ENCODE peak calls at places on chromosomes 4 and X, in five cellular contexts. Q is breast epithelium, M is body of pancreas, X is sigmoid colon, R is coronary artery. L is an unnamed sample.

GRCh38 chr4:85756938-85757337 is 282.0 kb downstream of the ARHGAP24 start:
- DNase-seq in R (no peak), X (no peak), M (peak; percentile 48), Q (no peak), L (peak; percentile 49)

GRCh38 chrX:139559383-139560042 is 29.0 kb downstream of the F9 start:
- DNase-seq in Q (no peak), M (peak; percentile 58), R (no peak), X (no peak), L (peak; percentile 50)

GRCh38 chr4:176579233-176579632 is 213.5 kb downstream of the VEGFC start:
- DNase-seq in R (no peak), Q (no peak), M (no peak), X (no peak), L (peak; percentile 82)

GRCh38 chr4:7434141-7434765 is 477 bp downstream of the PSAPL1 start:
- DNase-seq in X (no peak), M (no peak), R (no peak), Q (no peak), L (no peak)

GRCh38 chr4:55122235-55122634 is 3.2 kb downstream of the KDR start:
- DNase-seq in R (no peak), X (no peak), M (no peak), Q (no peak), L (no peak)

GRCh38 chrX:32896132-32896531 is 315.2 kb downstream of the DMD start:
- DNase-seq in R (no peak), Q (no peak), X (no peak), M (no peak), L (no peak)

GRCh38 chrX:829145-829544 is 198.6 kb downstream of the SHOX start:
- DNase-seq in M (no peak), Q (no peak), X (no peak), R (no peak), L (no peak)

GRCh38 chr4:138039010-138039409 is 203.1 kb downstream of the SLC7A11 start:
- DNase-seq in R (no peak), X (no peak), Q (no peak), M (no peak), L (peak; percentile 62)

GRCh38 chrX:149365552-149365951 is 139.6 kb downstream of the IDS start:
- DNase-seq in M (no peak), X (no peak), Q (no peak), R (no peak), L (no peak)

GRCh38 chr4:143202824-143203223 is 18.1 kb downstream of the USP38 start:
- DNase-seq in X (no peak), M (no peak), R (no peak), Q (no peak), L (peak; percentile 23)

GRCh38 chrX:155246748-155247147 is 17.5 kb downstream of the RAB39B start:
- DNase-seq in X (no peak), M (no peak), R (no peak), Q (no peak), L (no peak)

GRCh38 chr4:687048-687974 is 1.6 kb downstream of the SLC49A3 start:
- DNase-seq in Q (peak; percentile 83), R (peak; percentile 91), M (peak; percentile 77), X (peak; percentile 95), L (peak; percentile 92)
- H3K4me3 ChIP-seq in Q (peak overlapping the region; percentile 57), R (peak overlapping the region; percentile 60), M (no peak overlapping the region), X (no peak overlapping the region), L (peak overlapping the region; percentile 21)

GRCh38 chrX:129640737-129641136 is 14.0 kb downstream of the APLN start:
- DNase-seq in M (no peak), Q (no peak), R (no peak), X (no peak), L (no peak)

GRCh38 chrX:129641941-129642340 is 12.8 kb downstream of the APLN start:
- DNase-seq in R (no peak), Q (no peak), M (no peak), X (no peak), L (peak; percentile 53)

GRCh38 chrX:129638917-129639316 is 15.8 kb downstream of the APLN start:
- DNase-seq in M (no peak), Q (no peak), R (no peak), X (no peak), L (no peak)

GRCh38 chrX:129646721-129647587 is 7.8 kb downstream of the APLN start:
- DNase-seq in M (no peak), Q (no peak), R (peak; percentile 62), X (peak; percentile 52), L (no peak)

DNA sequence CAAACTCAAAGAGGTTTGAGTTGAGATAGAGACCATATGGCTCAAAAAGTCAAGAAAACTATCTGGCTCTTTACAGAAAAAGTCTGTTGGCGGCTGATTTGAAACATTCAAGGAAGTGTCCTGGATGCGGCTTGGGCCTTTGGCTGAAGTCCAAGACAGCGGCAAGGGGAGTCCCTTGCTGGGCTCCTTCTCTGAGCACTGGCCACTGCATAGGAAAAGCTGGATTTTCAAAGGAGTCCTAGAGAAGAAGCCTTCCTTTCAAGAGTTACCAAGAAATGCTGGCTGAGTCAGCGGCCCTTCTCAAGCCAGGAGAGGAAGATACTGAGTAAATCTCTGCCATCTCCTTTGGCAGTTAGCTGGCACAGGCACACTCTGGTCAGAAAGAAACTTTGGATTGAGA is 12.1 kb downstream of the APLN start:
- DNase-seq in R (no peak), Q (no peak), M (no peak), X (no peak), L (no peak)
- TF ChIP-seq CTCF in R (no peak), Q (no peak), M (no peak), X (no peak), L (no peak)

DNA sequence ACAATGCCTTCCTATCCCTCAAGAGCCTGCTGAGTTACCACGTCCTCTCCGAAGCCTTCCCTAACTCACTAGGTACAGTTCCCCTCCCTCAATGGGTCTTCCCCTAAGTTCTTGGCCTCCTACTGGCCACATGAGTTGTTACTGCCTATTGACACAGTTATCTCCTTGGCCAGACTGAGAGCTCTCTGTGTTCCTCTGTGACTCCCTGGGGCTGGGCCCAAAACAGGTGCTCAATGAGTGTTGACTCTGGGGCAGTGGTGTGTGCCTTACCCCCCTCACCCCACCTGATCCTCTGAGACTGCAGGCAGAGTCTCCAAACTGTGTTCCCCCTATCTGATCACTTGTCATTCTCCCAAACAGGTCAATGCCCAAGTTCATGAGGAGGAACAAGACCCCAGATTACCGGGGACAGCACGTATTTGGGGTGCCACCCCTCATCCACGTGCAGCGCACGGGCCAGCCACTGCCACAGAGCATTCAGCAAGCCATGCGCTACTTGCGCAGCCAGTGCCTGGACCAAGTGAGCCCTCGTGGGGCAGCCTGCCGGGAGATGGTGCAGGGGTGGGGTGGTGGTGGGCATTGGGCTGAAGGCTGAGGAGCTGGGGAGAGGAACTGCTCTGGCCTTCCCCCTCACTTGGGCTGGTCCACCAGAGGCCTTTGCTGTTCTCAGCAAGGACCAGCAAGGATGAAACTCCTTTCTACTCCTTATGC is 72.6 kb downstream of the STARD8 start:
- DNase-seq in Q (no peak), M (no peak), R (no peak), X (peak; percentile 48), L (peak; percentile 1)
- H3K4me3 ChIP-seq in Q (no peak overlapping the region), M (no peak overlapping the region), R (no peak overlapping the region), X (no peak overlapping the region), L (no peak overlapping the region)

DNA sequence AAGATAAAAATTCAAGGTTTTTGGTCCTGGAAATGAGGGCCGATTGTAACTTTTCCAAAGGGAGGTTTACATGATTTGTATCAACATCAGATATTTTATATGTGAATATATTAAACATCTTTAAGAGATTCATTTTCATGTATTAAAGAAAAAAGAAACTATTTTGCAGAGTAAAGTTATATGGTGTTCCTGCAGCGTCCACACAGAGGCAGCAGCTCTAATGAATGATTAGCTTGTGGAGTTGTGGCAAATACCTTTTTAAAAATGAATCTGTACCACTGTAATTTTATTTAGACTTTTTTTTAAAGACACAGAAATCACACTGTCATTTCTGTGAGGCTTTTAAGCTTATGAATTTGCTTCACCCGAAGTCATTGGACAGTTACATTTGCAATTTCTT is 25.6 kb upstream of the FHDC1 start:
- DNase-seq in M (no peak), R (no peak), X (no peak), Q (no peak), L (no peak)
- TF ChIP-seq CTCF in M (no peak), R (no peak), X (no peak), Q (no peak), L (no peak)

GRCh38 chr4:72706633-72707032 is 137.6 kb upstream of the ADAMTS3 start:
- DNase-seq in X (no peak), Q (no peak), R (no peak), M (no peak), L (no peak)

DNA sequence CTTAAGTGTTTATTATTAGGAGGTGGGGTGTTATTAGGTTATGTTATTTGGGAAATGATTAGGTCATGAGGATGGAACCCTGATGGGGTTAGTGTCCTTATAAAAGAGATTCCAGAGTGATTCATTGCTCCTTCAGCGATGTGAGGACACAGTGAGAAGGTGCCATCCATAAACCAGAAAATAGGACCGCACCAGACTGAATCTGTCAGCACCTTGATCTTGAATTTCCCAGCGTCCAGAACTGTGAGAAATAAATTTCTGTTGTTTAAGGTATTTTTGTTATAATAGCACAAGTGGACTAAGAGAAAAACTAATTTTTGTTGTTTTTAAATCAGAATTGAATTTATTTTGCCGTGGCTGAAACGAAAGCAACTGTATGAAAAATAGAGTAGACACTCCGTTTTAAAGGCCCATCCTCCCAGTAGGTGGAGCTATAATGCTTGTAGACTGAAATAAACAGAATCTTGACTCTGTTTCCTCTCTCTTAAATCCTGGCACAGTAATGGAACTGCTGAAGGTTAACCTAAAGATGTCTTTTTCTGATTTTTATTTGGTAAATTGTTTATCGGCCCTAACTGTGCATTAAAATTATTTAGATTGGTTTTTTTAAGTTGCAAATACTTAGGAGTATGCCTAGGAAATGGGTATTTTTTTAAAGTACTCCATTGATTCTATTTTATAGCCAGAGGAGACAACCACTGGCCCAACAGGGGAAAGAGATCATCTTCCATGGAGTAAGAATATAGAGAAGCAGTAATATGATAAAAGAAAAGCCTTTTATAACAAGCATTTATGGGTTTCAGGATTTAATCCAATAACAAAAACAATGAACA is 133.2 kb upstream of the ADAMTS3 start:
- DNase-seq in X (no peak), Q (no peak), R (no peak), M (peak; percentile 54), L (peak; percentile 68)
- H3K4me3 ChIP-seq in X (peak overlapping the region; percentile 32), Q (peak overlapping the region; percentile 35), R (peak overlapping the region; percentile 60), M (no peak overlapping the region), L (peak overlapping the region; percentile 57)

GRCh38 chr4:5757091-5757490 is 46.1 kb downstream of the EVC start:
- DNase-seq in X (no peak), M (no peak), R (peak; percentile 57), Q (no peak), L (no peak)
- TF ChIP-seq CTCF in X (no peak), M (no peak), R (no peak), Q (no peak), L (no peak)